ENCODE peak calls at places on chromosomes 16 and 17, in five cellular contexts. L, D, J, R and B are unnamed samples.

GRCh38 chr16:88084881-88085280 is 133.6 kb downstream of the BANP start:
- DNase-seq in L (no peak), D (no peak), J (no peak), R (no peak), B (no peak)

GRCh38 chr16:10988164-10988803 is 43.9 kb downstream of the CLEC16A start:
- DNase-seq in D (peak; percentile 65), L (no peak), J (peak; percentile 57), R (no peak), B (no peak)

GRCh38 chr17:34909040-34909439 is 52.2 kb downstream of the CCT6B start:
- DNase-seq in L (no peak), D (no peak), J (no peak), R (no peak), B (no peak)

GRCh38 chr16:50458694-50459271 is 89.4 kb upstream of the NKD1 start:
- DNase-seq in J (peak; percentile 64), L (no peak), R (no peak), D (no peak), B (no peak)

GRCh38 chr16:84839054-84839453 is 19.3 kb downstream of the CRISPLD2 start:
- DNase-seq in R (no peak), D (no peak), L (no peak), J (no peak), B (no peak)

GRCh38 chr16:314351-314750 is 31.4 kb downstream of the PDIA2 start:
- DNase-seq in L (no peak), R (no peak), J (no peak), D (no peak), B (no peak)

GRCh38 chr17:60249517-60249826 is 99.7 kb downstream of the CA4 start:
- DNase-seq in J (no peak), R (no peak), L (no peak), D (no peak), B (no peak)

GRCh38 chr16:4936991-4937781 is at the start of gene PPL:
- DNase-seq in D (peak; percentile 98), J (peak; percentile 98), L (peak; percentile 56), R (peak; percentile 82), B (no peak)

GRCh38 chr16:85350973-85351372 is 238.7 kb upstream of the CIBAR2 start:
- DNase-seq in J (no peak), D (no peak), R (peak; percentile 93), L (peak; percentile 65), B (no peak)

GRCh38 chr17:75191584-75191983 is 8.8 kb upstream of the SUMO2 start:
- DNase-seq in D (no peak), R (no peak), L (no peak), J (no peak), B (no peak)

GRCh38 chr17:75024686-75025397 is 12.4 kb downstream of the MRPL58 start:
- DNase-seq in L (no peak), D (no peak), J (no peak), R (no peak), B (no peak)

GRCh38 chr17:13114601-13115024 is 96.8 kb upstream of the ELAC2 start:
- DNase-seq in J (peak; percentile 84), D (peak; percentile 68), R (peak; percentile 35), L (no peak), B (no peak)
- TF ChIP-seq CTCF in J (peak; percentile 77), D (peak; percentile 87), R (peak; percentile 50), L (no peak), B (peak; percentile 36)

DNA sequence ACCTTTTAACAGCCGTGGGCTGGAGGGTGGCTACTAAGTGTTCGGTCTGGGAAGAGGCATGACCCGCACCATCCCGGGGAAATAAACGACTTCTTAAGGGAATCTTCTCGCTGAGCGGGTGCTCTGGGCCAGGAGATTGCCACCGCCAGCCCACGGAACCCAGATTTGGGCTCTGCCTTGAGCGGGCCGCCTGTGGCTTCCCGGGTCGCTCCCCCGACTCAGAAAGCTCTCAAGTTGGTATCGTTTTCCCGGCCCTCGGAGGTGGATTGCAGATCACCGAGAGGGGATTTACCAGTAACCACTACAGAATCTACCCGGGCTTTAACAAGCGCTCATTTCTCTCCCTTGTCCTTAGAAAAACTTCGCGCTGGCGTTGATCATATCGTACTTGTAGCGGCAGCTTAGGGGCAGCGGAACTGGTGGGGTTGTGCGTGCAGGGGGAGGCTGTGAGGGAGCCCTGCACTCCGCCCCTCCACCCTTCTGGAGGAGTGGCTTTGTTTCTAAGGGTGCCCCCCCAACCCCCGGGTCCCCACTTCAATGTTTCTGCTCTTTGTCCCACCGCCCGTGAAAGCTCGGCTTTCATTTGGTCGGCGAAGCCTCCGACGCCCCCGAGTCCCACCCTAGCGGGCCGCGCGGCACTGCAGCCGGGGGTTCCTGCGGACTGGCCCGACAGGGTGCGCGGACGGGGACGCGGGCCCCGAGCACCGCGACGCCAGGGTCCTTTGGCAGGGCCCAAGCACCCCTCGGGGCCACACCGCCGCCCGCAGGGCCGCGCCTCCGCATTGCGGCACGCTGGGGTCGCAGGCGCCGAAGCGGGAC is 3.6 kb upstream of the CBX4 start:
- DNase-seq in J (peak; percentile 39), R (no peak), D (peak; percentile 56), L (peak; percentile 68), B (no peak)
- TF ChIP-seq CTCF in J (no peak), R (no peak), D (no peak), L (peak; percentile 26), B (no peak)

GRCh38 chr17:44977740-44978584 is 9.9 kb upstream of the C1QL1 start:
- DNase-seq in L (no peak), D (no peak), J (no peak), R (no peak), B (no peak)
- TF ChIP-seq CTCF in L (no peak), D (no peak), J (no peak), R (no peak), B (no peak)

GRCh38 chr17:78412403-78412802 is 34.0 kb downstream of the PGS1 start:
- DNase-seq in R (no peak), L (no peak), D (no peak), J (peak; percentile 54), B (no peak)
- TF ChIP-seq CTCF in R (no peak), L (no peak), D (peak; percentile 74), J (peak; percentile 58), B (no peak)

GRCh38 chr17:2395258-2396170 is 5.3 kb downstream of the MNT start:
- DNase-seq in D (no peak), R (peak; percentile 62), J (no peak), L (no peak), B (no peak)
- TF ChIP-seq CTCF in D (no peak), R (no peak), J (no peak), L (no peak), B (no peak)

GRCh38 chr17:57363998-57364645 is 107.8 kb downstream of the MSI2 start:
- DNase-seq in D (no peak), R (no peak), L (no peak), J (no peak), B (no peak)

GRCh38 chr17:57360266-57360665 is 103.9 kb downstream of the MSI2 start:
- DNase-seq in R (no peak), J (no peak), D (no peak), L (no peak), B (no peak)

GRCh38 chr17:57365420-57365819 is 109.1 kb downstream of the MSI2 start:
- DNase-seq in R (no peak), J (no peak), D (no peak), L (peak; percentile 59), B (no peak)

GRCh38 chr17:57363580-57363979 is 107.3 kb downstream of the MSI2 start:
- DNase-seq in D (no peak), L (no peak), J (no peak), R (no peak), B (no peak)

GRCh38 chr17:57362797-57363556 is 106.7 kb downstream of the MSI2 start:
- DNase-seq in J (no peak), R (no peak), L (no peak), D (no peak), B (no peak)
- TF ChIP-seq CTCF in J (no peak), R (no peak), L (no peak), D (no peak), B (no peak)

GRCh38 chr17:19322861-19323260 is 39.7 kb downstream of the B9D1 start:
- DNase-seq in D (no peak), L (no peak), R (no peak), J (no peak), B (no peak)

GRCh38 chr17:19319771-19320505 is 42.6 kb downstream of the B9D1 start:
- DNase-seq in D (no peak), J (no peak), L (no peak), R (no peak), B (no peak)

GRCh38 chr17:19320876-19321275 is 41.6 kb downstream of the B9D1 start:
- DNase-seq in R (no peak), L (no peak), D (no peak), J (no peak), B (no peak)

GRCh38 chr17:19321481-19322128 is 40.9 kb downstream of the B9D1 start:
- DNase-seq in R (no peak), D (no peak), L (no peak), J (peak; percentile 85), B (no peak)

GRCh38 chr17:19322129-19322505 is 40.4 kb downstream of the B9D1 start:
- DNase-seq in L (no peak), J (no peak), R (no peak), D (no peak), B (no peak)
- TF ChIP-seq CTCF in L (no peak), J (peak; percentile 4), R (no peak), D (no peak), B (no peak)